ENCODE peak calls at places on chromosome 19, in ten cellular contexts. One of them, this sample, is unnamed.

GRCh38 chr19:17755977-17756670 is 4.8 kb downstream of the FCHO1 start:
- DNase-seq in activated CD8-positive, alpha-beta memory T cell treated with anti-CD3 and anti-CD28 coated beads for 1 hour: no peak
- DNase-seq in spleen: peak; percentile 90
- DNase-seq in activated T-helper 1 cell treated with anti-CD3 and anti-CD28 coated beads, Interleukin-2, amount 50 U/mL, for 16 hours: no peak
- DNase-seq in heart right ventricle: peak; percentile 40
- DNase-seq in stimulated activated CD4-positive, alpha-beta T cell treated with anti-CD3 and anti-CD28 coated beads, Interleukin-12 subunit alpha, Interleukin-12 subunit beta, amount 100 ng/mL, for 4 hours: peak; percentile 28
- DNase-seq in NCI-H1105 treated with DMSO at 0.1 percent for 48 hours: peak; percentile 80
- DNase-seq in neural crest cell: peak; percentile 79
- DNase-seq in renal cortical epithelial cell: peak; percentile 20
- DNase-seq in activated naive CD4-positive, alpha-beta T cell: peak; percentile 10
- DNase-seq in this sample: no peak

GRCh38 chr19:5018224-5019015 is 49.5 kb downstream of the KDM4B start:
- DNase-seq in activated CD8-positive, alpha-beta memory T cell treated with anti-CD3 and anti-CD28 coated beads for 1 hour: no peak
- DNase-seq in spleen: peak; percentile 42
- DNase-seq in activated T-helper 1 cell treated with anti-CD3 and anti-CD28 coated beads, Interleukin-2, amount 50 U/mL, for 16 hours: no peak
- DNase-seq in heart right ventricle: no peak
- DNase-seq in stimulated activated CD4-positive, alpha-beta T cell treated with anti-CD3 and anti-CD28 coated beads, Interleukin-12 subunit alpha, Interleukin-12 subunit beta, amount 100 ng/mL, for 4 hours: no peak
- DNase-seq in NCI-H1105 treated with DMSO at 0.1 percent for 48 hours: no peak
- DNase-seq in neural crest cell: no peak
- DNase-seq in renal cortical epithelial cell: peak; percentile 14
- DNase-seq in activated naive CD4-positive, alpha-beta T cell: no peak
- DNase-seq in this sample: no peak

GRCh38 chr19:2477141-2477710 is 1.3 kb downstream of the GADD45B start:
- DNase-seq in activated CD8-positive, alpha-beta memory T cell treated with anti-CD3 and anti-CD28 coated beads for 1 hour: no peak
- DNase-seq in spleen: peak; percentile 90
- DNase-seq in activated T-helper 1 cell treated with anti-CD3 and anti-CD28 coated beads, Interleukin-2, amount 50 U/mL, for 16 hours: no peak
- DNase-seq in heart right ventricle: peak; percentile 57
- DNase-seq in stimulated activated CD4-positive, alpha-beta T cell treated with anti-CD3 and anti-CD28 coated beads, Interleukin-12 subunit alpha, Interleukin-12 subunit beta, amount 100 ng/mL, for 4 hours: peak; percentile 36
- DNase-seq in NCI-H1105 treated with DMSO at 0.1 percent for 48 hours: no peak
- DNase-seq in neural crest cell: no peak
- DNase-seq in renal cortical epithelial cell: no peak
- DNase-seq in activated naive CD4-positive, alpha-beta T cell: peak; percentile 48
- DNase-seq in this sample: peak; percentile 61

GRCh38 chr19:53982611-53983010 is 8.8 kb upstream of the CACNG6 start:
- DNase-seq in activated CD8-positive, alpha-beta memory T cell treated with anti-CD3 and anti-CD28 coated beads for 1 hour: no peak
- DNase-seq in spleen: peak; percentile 80
- DNase-seq in activated T-helper 1 cell treated with anti-CD3 and anti-CD28 coated beads, Interleukin-2, amount 50 U/mL, for 16 hours: no peak
- DNase-seq in heart right ventricle: peak; percentile 67
- DNase-seq in stimulated activated CD4-positive, alpha-beta T cell treated with anti-CD3 and anti-CD28 coated beads, Interleukin-12 subunit alpha, Interleukin-12 subunit beta, amount 100 ng/mL, for 4 hours: no peak
- DNase-seq in NCI-H1105 treated with DMSO at 0.1 percent for 48 hours: no peak
- DNase-seq in neural crest cell: no peak
- DNase-seq in renal cortical epithelial cell: no peak
- DNase-seq in activated naive CD4-positive, alpha-beta T cell: no peak
- DNase-seq in this sample: peak; percentile 63

GRCh38 chr19:13029893-13030292 is 34.6 kb downstream of the NFIX start:
- DNase-seq in activated CD8-positive, alpha-beta memory T cell treated with anti-CD3 and anti-CD28 coated beads for 1 hour: no peak
- DNase-seq in spleen: no peak
- DNase-seq in activated T-helper 1 cell treated with anti-CD3 and anti-CD28 coated beads, Interleukin-2, amount 50 U/mL, for 16 hours: no peak
- DNase-seq in heart right ventricle: no peak
- DNase-seq in stimulated activated CD4-positive, alpha-beta T cell treated with anti-CD3 and anti-CD28 coated beads, Interleukin-12 subunit alpha, Interleukin-12 subunit beta, amount 100 ng/mL, for 4 hours: no peak
- DNase-seq in NCI-H1105 treated with DMSO at 0.1 percent for 48 hours: no peak
- DNase-seq in neural crest cell: no peak
- DNase-seq in renal cortical epithelial cell: no peak
- DNase-seq in activated naive CD4-positive, alpha-beta T cell: no peak
- DNase-seq in this sample: no peak

GRCh38 chr19:18966304-18966703 is 25.3 kb upstream of the HOMER3 start:
- DNase-seq in activated CD8-positive, alpha-beta memory T cell treated with anti-CD3 and anti-CD28 coated beads for 1 hour: no peak
- DNase-seq in spleen: no peak
- DNase-seq in activated T-helper 1 cell treated with anti-CD3 and anti-CD28 coated beads, Interleukin-2, amount 50 U/mL, for 16 hours: no peak
- DNase-seq in heart right ventricle: no peak
- DNase-seq in stimulated activated CD4-positive, alpha-beta T cell treated with anti-CD3 and anti-CD28 coated beads, Interleukin-12 subunit alpha, Interleukin-12 subunit beta, amount 100 ng/mL, for 4 hours: no peak
- DNase-seq in NCI-H1105 treated with DMSO at 0.1 percent for 48 hours: no peak
- DNase-seq in neural crest cell: no peak
- DNase-seq in renal cortical epithelial cell: no peak
- DNase-seq in activated naive CD4-positive, alpha-beta T cell: no peak
- DNase-seq in this sample: no peak

GRCh38 chr19:55188620-55189019 is 8.5 kb upstream of the SYT5 start:
- DNase-seq in activated CD8-positive, alpha-beta memory T cell treated with anti-CD3 and anti-CD28 coated beads for 1 hour: no peak
- DNase-seq in spleen: no peak
- DNase-seq in activated T-helper 1 cell treated with anti-CD3 and anti-CD28 coated beads, Interleukin-2, amount 50 U/mL, for 16 hours: no peak
- DNase-seq in heart right ventricle: no peak
- DNase-seq in stimulated activated CD4-positive, alpha-beta T cell treated with anti-CD3 and anti-CD28 coated beads, Interleukin-12 subunit alpha, Interleukin-12 subunit beta, amount 100 ng/mL, for 4 hours: no peak
- DNase-seq in NCI-H1105 treated with DMSO at 0.1 percent for 48 hours: no peak
- DNase-seq in neural crest cell: no peak
- DNase-seq in renal cortical epithelial cell: peak; percentile 17
- DNase-seq in activated naive CD4-positive, alpha-beta T cell: no peak
- DNase-seq in this sample: no peak

GRCh38 chr19:11008111-11008510 is 47.3 kb downstream of the SMARCA4 start:
- DNase-seq in activated CD8-positive, alpha-beta memory T cell treated with anti-CD3 and anti-CD28 coated beads for 1 hour: no peak
- DNase-seq in spleen: no peak
- DNase-seq in activated T-helper 1 cell treated with anti-CD3 and anti-CD28 coated beads, Interleukin-2, amount 50 U/mL, for 16 hours: no peak
- DNase-seq in heart right ventricle: no peak
- DNase-seq in stimulated activated CD4-positive, alpha-beta T cell treated with anti-CD3 and anti-CD28 coated beads, Interleukin-12 subunit alpha, Interleukin-12 subunit beta, amount 100 ng/mL, for 4 hours: no peak
- DNase-seq in NCI-H1105 treated with DMSO at 0.1 percent for 48 hours: no peak
- DNase-seq in neural crest cell: no peak
- DNase-seq in renal cortical epithelial cell: no peak
- DNase-seq in activated naive CD4-positive, alpha-beta T cell: no peak
- DNase-seq in this sample: no peak

GRCh38 chr19:18649371-18650047 is 12.7 kb downstream of the KLHL26 start:
- DNase-seq in activated CD8-positive, alpha-beta memory T cell treated with anti-CD3 and anti-CD28 coated beads for 1 hour: no peak
- DNase-seq in spleen: peak; percentile 89
- DNase-seq in activated T-helper 1 cell treated with anti-CD3 and anti-CD28 coated beads, Interleukin-2, amount 50 U/mL, for 16 hours: no peak
- DNase-seq in heart right ventricle: peak; percentile 82
- DNase-seq in stimulated activated CD4-positive, alpha-beta T cell treated with anti-CD3 and anti-CD28 coated beads, Interleukin-12 subunit alpha, Interleukin-12 subunit beta, amount 100 ng/mL, for 4 hours: no peak
- DNase-seq in NCI-H1105 treated with DMSO at 0.1 percent for 48 hours: no peak
- DNase-seq in neural crest cell: peak; percentile 34
- DNase-seq in renal cortical epithelial cell: no peak
- DNase-seq in activated naive CD4-positive, alpha-beta T cell: no peak
- DNase-seq in this sample: peak; percentile 89

GRCh38 chr19:47097396-47098217 is 16.0 kb downstream of the ZC3H4 start:
- DNase-seq in activated CD8-positive, alpha-beta memory T cell treated with anti-CD3 and anti-CD28 coated beads for 1 hour: no peak
- DNase-seq in spleen: peak; percentile 62
- DNase-seq in activated T-helper 1 cell treated with anti-CD3 and anti-CD28 coated beads, Interleukin-2, amount 50 U/mL, for 16 hours: no peak
- DNase-seq in heart right ventricle: peak; percentile 63
- DNase-seq in stimulated activated CD4-positive, alpha-beta T cell treated with anti-CD3 and anti-CD28 coated beads, Interleukin-12 subunit alpha, Interleukin-12 subunit beta, amount 100 ng/mL, for 4 hours: no peak
- DNase-seq in NCI-H1105 treated with DMSO at 0.1 percent for 48 hours: no peak
- DNase-seq in neural crest cell: no peak
- DNase-seq in renal cortical epithelial cell: no peak
- DNase-seq in activated naive CD4-positive, alpha-beta T cell: no peak
- DNase-seq in this sample: peak; percentile 70

GRCh38 chr19:615619-616018 is 17.7 kb downstream of the POLRMT start:
- DNase-seq in activated CD8-positive, alpha-beta memory T cell treated with anti-CD3 and anti-CD28 coated beads for 1 hour: no peak
- DNase-seq in spleen: no peak
- DNase-seq in activated T-helper 1 cell treated with anti-CD3 and anti-CD28 coated beads, Interleukin-2, amount 50 U/mL, for 16 hours: no peak
- DNase-seq in heart right ventricle: no peak
- DNase-seq in stimulated activated CD4-positive, alpha-beta T cell treated with anti-CD3 and anti-CD28 coated beads, Interleukin-12 subunit alpha, Interleukin-12 subunit beta, amount 100 ng/mL, for 4 hours: no peak
- DNase-seq in NCI-H1105 treated with DMSO at 0.1 percent for 48 hours: no peak
- DNase-seq in neural crest cell: no peak
- DNase-seq in renal cortical epithelial cell: peak; percentile 16
- DNase-seq in activated naive CD4-positive, alpha-beta T cell: no peak
- DNase-seq in this sample: no peak

This sample was measured in Right ventricle myocardium superior.